ENCODE peak calls at places on chromosome X, in eight cellular contexts. One of them, this sample, is unnamed.

GRCh38 chrX:103175944-103176753 is 38.8 kb upstream of the BEX4 start:
- DNase-seq in Calu3: peak
- DNase-seq in T follicular helper cell: peak
- DNase-seq in nephron progenitor cell: peak
- DNase-seq in stimulated activated CD4-positive, alpha-beta T cell treated with anti-CD3 and anti-CD28 coated beads, Interleukin-15, amount 100 ng/mL, for 1 hour: peak
- DNase-seq in foreskin melanocyte: peak
- DNase-seq in HCT116: no peak
- DNase-seq in AG20443: peak
- DNase-seq in this sample: peak

GRCh38 chrX:153379508-153379907 is 21.6 kb downstream of the PNMA6E start:
- DNase-seq in foreskin melanocyte: no peak
- DNase-seq in T follicular helper cell: no peak
- DNase-seq in HCT116: no peak
- DNase-seq in AG20443: no peak
- DNase-seq in Calu3: no peak
- DNase-seq in nephron progenitor cell: no peak
- DNase-seq in stimulated activated CD4-positive, alpha-beta T cell treated with anti-CD3 and anti-CD28 coated beads, Interleukin-15, amount 100 ng/mL, for 1 hour: no peak
- DNase-seq in this sample: no peak

GRCh38 chrX:2462780-2463179 is 38.0 kb downstream of the DHRSX start:
- DNase-seq in nephron progenitor cell: no peak
- DNase-seq in stimulated activated CD4-positive, alpha-beta T cell treated with anti-CD3 and anti-CD28 coated beads, Interleukin-15, amount 100 ng/mL, for 1 hour: no peak
- DNase-seq in Calu3: no peak
- DNase-seq in AG20443: no peak
- DNase-seq in foreskin melanocyte: peak
- DNase-seq in T follicular helper cell: no peak
- DNase-seq in HCT116: no peak
- DNase-seq in this sample: no peak

GRCh38 chrX:2351999-2352995 is 148.5 kb downstream of the DHRSX start:
- DNase-seq in HCT116: no peak
- DNase-seq in nephron progenitor cell: no peak
- DNase-seq in Calu3: no peak
- DNase-seq in T follicular helper cell: no peak
- DNase-seq in foreskin melanocyte: no peak
- DNase-seq in stimulated activated CD4-positive, alpha-beta T cell treated with anti-CD3 and anti-CD28 coated beads, Interleukin-15, amount 100 ng/mL, for 1 hour: no peak
- DNase-seq in AG20443: peak
- DNase-seq in this sample: no peak

GRCh38 chrX:19334945-19335626 is 8.6 kb upstream of the PDHA1 start:
- DNase-seq in HCT116: peak
- DNase-seq in foreskin melanocyte: no peak
- DNase-seq in nephron progenitor cell: no peak
- DNase-seq in Calu3: no peak
- DNase-seq in stimulated activated CD4-positive, alpha-beta T cell treated with anti-CD3 and anti-CD28 coated beads, Interleukin-15, amount 100 ng/mL, for 1 hour: no peak
- DNase-seq in AG20443: no peak
- DNase-seq in T follicular helper cell: no peak
- DNase-seq in this sample: peak

GRCh38 chrX:109655802-109656201 is 30.8 kb upstream of the KCNE5 start:
- DNase-seq in foreskin melanocyte: no peak
- DNase-seq in Calu3: no peak
- DNase-seq in AG20443: no peak
- DNase-seq in HCT116: no peak
- DNase-seq in T follicular helper cell: no peak
- DNase-seq in nephron progenitor cell: no peak
- DNase-seq in stimulated activated CD4-positive, alpha-beta T cell treated with anti-CD3 and anti-CD28 coated beads, Interleukin-15, amount 100 ng/mL, for 1 hour: no peak
- DNase-seq in this sample: no peak

GRCh38 chrX:68983004-68983857 is 154.4 kb downstream of the EFNB1 start:
- DNase-seq in stimulated activated CD4-positive, alpha-beta T cell treated with anti-CD3 and anti-CD28 coated beads, Interleukin-15, amount 100 ng/mL, for 1 hour: no peak
- DNase-seq in T follicular helper cell: no peak
- DNase-seq in nephron progenitor cell: no peak
- DNase-seq in AG20443: no peak
- DNase-seq in foreskin melanocyte: no peak
- DNase-seq in Calu3: no peak
- DNase-seq in HCT116: no peak
- DNase-seq in this sample: peak

GRCh38 chrX:40097101-40097491 is 662 bp downstream of the BCOR start:
- DNase-seq in AG20443: peak
- DNase-seq in HCT116: no peak
- DNase-seq in stimulated activated CD4-positive, alpha-beta T cell treated with anti-CD3 and anti-CD28 coated beads, Interleukin-15, amount 100 ng/mL, for 1 hour: no peak
- DNase-seq in Calu3: peak
- DNase-seq in nephron progenitor cell: no peak
- DNase-seq in foreskin melanocyte: no peak
- DNase-seq in T follicular helper cell: no peak
- DNase-seq in this sample: no peak

This sample was measured in H9.